ENCODE peak calls at places on chromosomes 13 and 19, in six cellular contexts. Y is A549; P is mucosa of descending colon; C is Karpas-422; J is CD8-positive, alpha-beta memory T cell; L is osteoblast. U is an unnamed sample.

GRCh38 chr19:17323973-17324327 is 10.7 kb downstream of the ANO8 start:
- DNase-seq in Y (no peak), P (no peak), C (no peak), J (no peak), L (peak; percentile 82), U (no peak)

GRCh38 chr13:27353166-27353583 is 71.2 kb upstream of the GTF3A start:
- DNase-seq in Y (no peak), P (peak; percentile 17), C (no peak), J (no peak), L (peak; percentile 86), U (peak; percentile 89)

GRCh38 chr13:53272873-53273272 is 244.3 kb downstream of the OLFM4 start:
- DNase-seq in Y (no peak), P (no peak), C (no peak), J (no peak), L (peak; percentile 52), U (no peak)

GRCh38 chr13:82506805-82507404 is 1375.4 kb downstream of the SLITRK1 start:
- DNase-seq in Y (no peak), P (no peak), C (no peak), J (no peak), L (no peak), U (no peak)

GRCh38 chr13:94162289-94162688 is 317.2 kb downstream of the DCT start:
- DNase-seq in Y (no peak), P (no peak), C (no peak), J (no peak), L (no peak), U (no peak)

GRCh38 chr19:38848299-38849146 is 1.3 kb downstream of the HNRNPL start:
- DNase-seq in Y (peak; percentile 39), P (peak; percentile 34), C (peak; percentile 40), J (no peak), L (peak; percentile 75), U (no peak)

GRCh38 chr13:98717256-98717655 is 35.2 kb downstream of the SLC15A1 start:
- DNase-seq in Y (no peak), P (no peak), C (no peak), J (no peak), L (no peak), U (no peak)

GRCh38 chr13:57569981-57570380 is 61.6 kb upstream of the PCDH17 start:
- DNase-seq in Y (no peak), P (no peak), C (no peak), J (no peak), L (no peak), U (peak; percentile 6)

GRCh38 chr13:39840201-39840600 is 184.7 kb downstream of the COG6 start:
- DNase-seq in Y (no peak), P (no peak), C (no peak), J (no peak), L (peak; percentile 84), U (no peak)

GRCh38 chr19:5130371-5131030 is 161.6 kb downstream of the KDM4B start:
- DNase-seq in Y (no peak), P (peak; percentile 13), C (peak; percentile 91), J (peak; percentile 91), L (no peak), U (no peak)

GRCh38 chr19:18719541-18719940 is 36.1 kb downstream of the CRTC1 start:
- DNase-seq in Y (no peak), P (no peak), C (no peak), J (no peak), L (peak; percentile 53), U (no peak)
- H3K4me1 ChIP-seq in Y (no peaks in the 10 kb centered on the region), P (no peaks in the 10 kb centered on the region), C (no peaks in the 10 kb centered on the region), J (no peaks in the 10 kb centered on the region), L (no peaks in the 10 kb centered on the region), U (peaks cover 2% of the 10 kb centered on the region)

DNA sequence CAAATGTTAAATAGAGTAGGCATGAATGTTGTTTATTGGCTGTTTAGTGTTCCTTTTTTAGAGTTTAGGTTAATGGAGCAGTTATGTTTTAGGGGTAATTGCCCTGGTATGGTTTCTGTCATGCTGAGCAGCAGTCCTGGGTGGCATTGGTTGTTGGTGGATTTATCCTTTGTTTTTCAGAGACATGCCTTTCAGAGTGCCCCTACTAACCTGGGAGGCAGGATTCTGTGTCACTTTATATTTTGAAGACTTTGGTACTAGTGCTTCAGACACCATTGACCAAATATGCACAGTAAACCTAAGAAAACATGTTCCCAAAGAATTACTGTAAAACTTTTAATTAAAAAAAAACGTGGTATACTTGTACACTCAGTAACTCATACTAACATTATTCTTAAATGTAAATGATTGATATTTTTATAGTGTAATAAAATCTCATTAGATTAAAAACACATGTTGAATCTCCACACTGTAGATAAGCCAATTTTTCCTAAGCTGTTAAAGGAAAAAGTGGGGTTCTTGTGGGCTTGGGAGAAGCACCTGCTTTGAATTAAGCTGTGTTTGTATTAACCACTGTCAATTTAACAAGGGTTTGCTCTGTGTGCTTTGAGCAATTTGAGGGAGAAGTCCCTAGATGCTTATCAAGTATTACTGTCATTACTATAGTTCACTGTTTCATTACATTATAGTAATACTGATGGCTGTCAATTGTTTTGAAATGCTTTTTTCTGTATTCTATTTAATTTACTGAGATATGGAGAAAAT is 133.2 kb downstream of the LMO7 start:
- DNase-seq in Y (no peak), P (no peak), C (no peak), J (no peak), L (no peak), U (no peak)
- H3K4me1 ChIP-seq in Y (peaks cover 69% of the 10 kb centered on the region), P (peaks cover 21% of the 10 kb centered on the region), C (no peaks in the 10 kb centered on the region), J (peaks cover 23% of the 10 kb centered on the region), L (peaks cover 79% of the 10 kb centered on the region), U (no peaks in the 10 kb centered on the region)

DNA sequence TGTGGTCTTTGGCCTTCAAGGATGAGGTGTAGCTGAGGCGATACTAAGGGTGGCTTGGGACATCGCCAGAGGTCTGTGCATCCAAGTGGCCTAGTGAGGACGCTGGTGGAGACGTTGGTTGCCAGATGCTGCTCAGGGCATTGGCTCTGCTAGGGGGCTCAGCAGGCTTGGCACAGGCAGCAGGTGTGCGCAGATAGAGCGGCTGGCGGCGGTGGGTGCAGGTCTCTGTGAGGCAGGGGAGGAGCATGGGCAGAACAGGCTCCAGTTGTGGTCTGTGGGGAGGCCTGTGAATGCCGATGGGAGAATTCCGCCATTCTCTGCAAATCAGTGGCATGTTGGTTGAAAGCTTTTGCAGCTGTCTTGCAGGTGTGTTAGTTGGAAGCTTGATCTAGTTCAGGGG is 21.2 kb downstream of the PRAM1 start:
- DNase-seq in Y (no peak), P (no peak), C (no peak), J (peak; percentile 34), L (no peak), U (no peak)
- H3K4me1 ChIP-seq in Y (no peaks in the 10 kb centered on the region), P (no peaks in the 10 kb centered on the region), C (no peaks in the 10 kb centered on the region), J (peaks cover 40% of the 10 kb centered on the region), L (no peaks in the 10 kb centered on the region), U (peaks cover 3% of the 10 kb centered on the region)

DNA sequence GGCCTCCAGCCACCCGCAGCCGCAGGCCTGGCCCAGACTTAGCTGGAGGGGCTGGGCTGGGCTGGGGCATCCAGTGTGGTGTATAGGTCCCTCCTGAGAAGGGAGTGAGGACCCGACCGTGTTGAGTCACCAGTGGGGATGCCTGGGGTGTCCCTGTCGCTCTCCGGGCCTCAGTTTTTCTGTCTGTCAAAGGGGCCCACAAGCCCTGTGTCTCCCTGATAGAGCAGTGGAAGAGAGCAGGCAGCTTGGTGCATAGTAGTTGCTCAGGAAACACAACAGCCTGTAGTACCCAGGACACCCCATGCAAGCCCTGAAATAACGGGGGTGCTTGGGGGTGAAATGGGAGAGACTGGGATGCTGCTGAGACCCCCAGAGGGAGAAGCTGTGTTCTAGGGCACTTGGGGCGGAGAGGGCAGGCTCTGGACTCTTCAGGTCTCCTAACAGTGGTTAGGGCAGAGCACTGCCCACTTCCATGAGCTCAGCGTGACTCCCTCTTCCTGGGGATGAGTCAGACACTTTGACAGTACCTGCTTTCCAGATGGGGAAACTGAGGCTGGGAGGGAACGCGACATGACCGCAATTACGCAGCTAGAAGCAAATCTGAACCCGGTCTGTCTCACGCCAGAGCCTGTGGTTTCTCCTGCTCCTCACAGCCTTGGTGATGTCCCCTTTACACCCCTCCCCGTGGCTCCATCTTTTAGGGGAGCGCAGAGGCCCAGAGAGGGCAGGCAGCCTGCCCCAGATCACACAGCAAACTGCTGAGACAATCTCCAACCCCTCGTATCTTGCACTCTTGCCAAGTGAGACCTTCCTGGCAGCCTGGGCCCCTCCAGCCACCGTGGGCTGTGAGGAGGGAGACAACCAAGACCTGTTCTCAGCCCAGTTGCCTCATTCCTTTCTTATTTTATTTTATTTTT is 692 bp downstream of the SULT2B1 start:
- DNase-seq in Y (no peak), P (peak; percentile 38), C (no peak), J (no peak), L (no peak), U (no peak)
- H3K4me1 ChIP-seq in Y (peaks cover 60% of the 10 kb centered on the region), P (peaks cover 20% of the 10 kb centered on the region), C (no peaks in the 10 kb centered on the region), J (no peaks in the 10 kb centered on the region), L (peaks cover 10% of the 10 kb centered on the region), U (peaks cover 25% of the 10 kb centered on the region)

DNA sequence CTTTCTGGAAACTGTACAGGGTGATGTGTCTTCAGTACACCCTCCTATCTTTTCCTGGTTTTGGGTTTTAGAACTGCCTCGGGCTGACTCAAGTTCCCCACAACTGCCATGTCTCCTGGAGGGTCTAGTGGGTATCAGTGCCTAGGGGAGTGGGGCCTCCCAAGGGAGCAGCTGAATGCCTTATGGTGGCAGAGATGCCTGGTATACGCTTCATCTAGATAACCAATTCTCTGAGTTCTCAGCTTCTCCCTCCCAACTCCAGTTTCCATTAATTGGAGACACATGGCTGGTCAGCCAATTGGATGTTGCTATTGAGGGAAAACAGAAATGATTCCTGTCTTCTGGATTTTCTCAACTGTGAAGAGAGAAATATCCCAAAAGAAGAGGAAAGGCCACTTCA is 12.8 kb downstream of the ZNF439 start:
- DNase-seq in Y (no peak), P (no peak), C (no peak), J (no peak), L (no peak), U (no peak)
- H3K4me1 ChIP-seq in Y (no peaks in the 10 kb centered on the region), P (peaks cover 9% of the 10 kb centered on the region), C (no peaks in the 10 kb centered on the region), J (no peaks in the 10 kb centered on the region), L (no peaks in the 10 kb centered on the region), U (no peaks in the 10 kb centered on the region)

GRCh38 chr13:46683879-46684278 is 113.1 kb downstream of the ESD start:
- DNase-seq in Y (no peak), P (no peak), C (no peak), J (no peak), L (no peak), U (peak; percentile 28)

GRCh38 chr13:46687810-46688209 is 109.2 kb downstream of the ESD start:
- DNase-seq in Y (peak; percentile 25), P (no peak), C (no peak), J (no peak), L (no peak), U (peak; percentile 48)

GRCh38 chr13:46685006-46685730 is 111.8 kb downstream of the ESD start:
- DNase-seq in Y (no peak), P (no peak), C (no peak), J (no peak), L (no peak), U (peak; percentile 48)

GRCh38 chr13:46684287-46685001 is 112.5 kb downstream of the ESD start:
- DNase-seq in Y (no peak), P (no peak), C (no peak), J (no peak), L (no peak), U (peak; percentile 55)

GRCh38 chr13:46686171-46686570 is 110.8 kb downstream of the ESD start:
- DNase-seq in Y (no peak), P (no peak), C (no peak), J (no peak), L (no peak), U (no peak)
- H3K4me1 ChIP-seq in Y (peaks cover 44% of the 10 kb centered on the region), P (peaks cover 2% of the 10 kb centered on the region), C (no peaks in the 10 kb centered on the region), J (peaks cover 6% of the 10 kb centered on the region), L (peaks cover 14% of the 10 kb centered on the region), U (peaks cover 3% of the 10 kb centered on the region)

U was measured in mesenchymal stem cell.